ENCODE peak calls at places on chromosomes 13 and 19, in four cellular contexts. K is DND-41, X is IMR-90, F is tibial artery. L is an unnamed sample.
A peak's percentile ranks its signal among the peaks of the same experiment; 100 is the strongest.

GRCh38 chr19:18292460-18292809 is 11.0 kb upstream of the JUND start:
- DNase-seq in K (no peak), X (no peak), F (no peak), L (no peak)

GRCh38 chr13:104389722-104390121 is 1323.5 kb upstream of the SLC10A2 start:
- DNase-seq in X (no peak), K (no peak), F (no peak), L (peak; percentile 5)

GRCh38 chr13:75129331-75129730 is 352.6 kb downstream of the TBC1D4 start:
- DNase-seq in K (no peak), F (no peak), X (no peak), L (no peak)

GRCh38 chr13:41905600-41906254 is 55.2 kb downstream of the VWA8 start:
- DNase-seq in K (no peak), X (peak; percentile 48), F (no peak), L (no peak)

GRCh38 chr13:33279898-33280549 is 5.5 kb downstream of the STARD13 start:
- DNase-seq in X (peak; percentile 71), F (no peak), K (no peak), L (peak; percentile 23)

GRCh38 chr19:52613299-52613906 is 24.8 kb downstream of the ZNF83 start:
- DNase-seq in X (no peak), K (no peak), F (no peak), L (no peak)

GRCh38 chr19:58330458-58330857 is 3.7 kb downstream of the ZSCAN22 start:
- DNase-seq in X (peak; percentile 76), F (no peak), K (no peak), L (peak; percentile 25)

GRCh38 chr19:3362217-3362907 is 4.0 kb upstream of the NFIC start:
- DNase-seq in F (no peak), X (no peak), K (no peak), L (no peak)

GRCh38 chr19:51034704-51035103 is at the start of gene KLK12:
- DNase-seq in F (no peak), X (no peak), K (no peak), L (no peak)

GRCh38 chr13:29993716-29994488 is 143.5 kb upstream of the UBL3 start:
- DNase-seq in X (peak; percentile 90), F (no peak), K (no peak), L (no peak)

GRCh38 chr19:44557933-44558332 is 28.5 kb upstream of the CEACAM20 start:
- DNase-seq in F (no peak), X (no peak), K (no peak), L (no peak)

GRCh38 chr13:43185206-43185605 is 161.8 kb downstream of the DNAJC15 start:
- DNase-seq in F (no peak), X (no peak), K (no peak), L (peak; percentile 41)

GRCh38 chr13:102774596-102775375 is 1.2 kb upstream of the TEX30 start:
- DNase-seq in F (no peak), X (no peak), K (peak; percentile 19), L (peak; percentile 34)

GRCh38 chr13:27264181-27264580 is 6.4 kb upstream of the RASL11A start:
- DNase-seq in F (no peak), X (peak; percentile 89), K (no peak), L (peak; percentile 92)

GRCh38 chr13:76512676-76513277 is 373.4 kb downstream of the KCTD12 start:
- DNase-seq in K (no peak), F (no peak), X (peak; percentile 97), L (peak; percentile 74)

GRCh38 chr13:50668044-50668443 is 175.4 kb downstream of the DLEU7 start:
- DNase-seq in F (no peak), K (no peak), X (no peak), L (no peak)

GRCh38 chr19:7386308-7386707 is 37.6 kb downstream of the ARHGEF18 start:
- DNase-seq in F (no peak), K (no peak), X (no peak), L (no peak)

GRCh38 chr13:51000058-51000457 is 90.5 kb downstream of the RNASEH2B start:
- DNase-seq in X (no peak), K (no peak), F (no peak), L (no peak)

GRCh38 chr13:36820222-36820621 is 1.2 kb downstream of the RFXAP start:
- DNase-seq in X (no peak), K (no peak), F (no peak), L (no peak)

GRCh38 chr19:51702103-51702753 is 9.1 kb downstream of the SPACA6 start:
- DNase-seq in F (peak; percentile 90), X (peak; percentile 24), K (no peak), L (no peak)

DNA sequence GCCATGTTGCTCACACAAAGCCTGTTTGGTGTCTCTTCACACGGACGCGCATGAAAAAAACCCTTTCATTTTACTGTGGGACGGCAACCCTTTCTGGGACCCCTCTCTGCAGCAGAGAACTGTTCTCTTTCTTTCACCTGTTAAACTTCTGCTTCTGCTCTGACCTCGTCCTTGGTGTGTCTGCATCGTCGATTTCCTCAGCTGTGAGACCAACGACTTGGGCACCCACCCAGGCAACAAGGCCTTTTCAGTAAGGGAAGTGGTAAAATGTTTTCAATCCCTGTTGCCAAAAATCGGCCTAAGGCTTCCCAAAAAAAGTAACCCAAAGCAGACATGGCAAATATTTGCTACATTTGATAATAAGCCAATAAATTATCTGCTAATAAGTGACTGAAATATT is 515.3 kb downstream of the IRS2 start:
- DNase-seq in X (no peak), F (no peak), K (no peak), L (no peak)
- H3K27ac ChIP-seq in X (no peak overlapping the region), F (no peak overlapping the region), K (no peak overlapping the region), L (peak overlapping the region; percentile 84)

DNA sequence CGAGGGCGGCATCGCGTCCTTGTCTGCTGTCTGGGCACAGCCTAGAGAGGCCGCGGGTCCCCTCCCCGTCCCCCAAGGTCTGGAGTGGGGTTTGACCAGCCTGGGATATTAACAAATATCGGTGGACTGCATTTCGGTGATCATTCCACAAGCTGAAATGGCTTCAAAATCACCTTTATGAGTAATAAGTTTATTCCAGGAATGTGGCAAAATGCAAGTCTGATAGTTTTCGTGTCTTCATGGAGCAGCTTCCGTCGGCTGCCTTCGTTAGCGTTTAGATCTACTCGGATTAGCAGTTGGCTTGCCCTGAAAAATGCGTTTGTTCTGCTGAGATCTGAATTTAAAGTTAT is 1.1 kb upstream of the GJA3 start:
- DNase-seq in X (no peak), F (no peak), K (no peak), L (no peak)
- H3K27ac ChIP-seq in X (no peak overlapping the region), F (no peak overlapping the region), K (no peak overlapping the region), L (no peak overlapping the region)

GRCh38 chr13:52085416-52085815 is 43.5 kb downstream of the NEK5 start:
- DNase-seq in X (peak; percentile 86), K (no peak), F (no peak), L (peak; percentile 45)

GRCh38 chr13:52084971-52085370 is 43.9 kb downstream of the NEK5 start:
- DNase-seq in F (no peak), K (no peak), X (no peak), L (no peak)
- H3K27ac ChIP-seq in F (no peak overlapping the region), K (no peak overlapping the region), X (no peak overlapping the region), L (no peak overlapping the region)

GRCh38 chr19:47405197-47405550 is 14.2 kb downstream of the MEIS3 start:
- DNase-seq in K (no peak), X (no peak), F (no peak), L (no peak)

GRCh38 chr19:47398707-47399106 is 20.6 kb downstream of the MEIS3 start:
- DNase-seq in F (no peak), K (no peak), X (no peak), L (no peak)

GRCh38 chr19:47402504-47402903 is 16.8 kb downstream of the MEIS3 start:
- DNase-seq in F (no peak), X (no peak), K (no peak), L (no peak)

GRCh38 chr19:47404334-47405196 is 14.8 kb downstream of the MEIS3 start:
- DNase-seq in F (no peak), X (no peak), K (no peak), L (no peak)

GRCh38 chr19:47399198-47399597 is 20.1 kb downstream of the MEIS3 start:
- DNase-seq in F (no peak), X (no peak), K (no peak), L (no peak)
- H3K27ac ChIP-seq in F (no peak overlapping the region), X (no peak overlapping the region), K (no peak overlapping the region), L (no peak overlapping the region)

DNA sequence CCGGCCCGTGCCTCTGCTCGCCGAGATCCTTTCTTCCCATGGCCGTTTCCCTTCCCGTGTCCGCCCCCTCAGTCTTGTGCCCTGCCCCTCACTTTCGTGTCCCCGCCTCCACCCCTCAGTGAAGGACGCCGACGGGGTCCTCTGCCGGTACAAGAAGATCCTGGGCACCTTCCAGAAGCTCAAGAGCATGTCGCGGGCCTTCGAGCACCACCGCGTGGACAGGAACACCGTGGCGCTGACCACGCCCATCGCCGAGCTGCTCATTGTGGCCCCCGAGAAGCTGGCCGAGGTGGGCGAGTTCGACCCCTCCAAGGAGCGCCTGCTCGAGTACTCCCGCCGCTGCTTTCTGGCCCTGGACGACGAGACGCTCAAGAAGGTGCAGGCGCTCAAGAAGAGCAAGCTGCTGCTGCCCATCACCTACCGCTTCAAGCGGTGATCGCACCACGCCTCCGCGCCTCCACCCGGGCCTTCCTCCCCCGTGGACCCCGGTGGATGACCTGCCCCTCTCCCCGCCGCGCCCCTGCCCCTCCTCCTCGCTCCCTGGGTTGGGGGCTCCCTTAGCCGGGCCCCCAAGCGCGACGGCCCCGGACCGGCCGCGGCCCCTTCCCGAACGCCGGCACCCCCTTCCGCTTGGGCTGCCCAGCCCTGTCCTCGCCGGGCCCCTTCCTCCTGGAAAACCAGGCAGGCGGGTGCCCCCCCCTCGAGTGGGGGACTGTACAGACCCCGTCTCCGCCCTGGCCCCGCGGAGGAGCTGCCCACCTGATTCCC is 2.3 kb upstream of the U2AF2 start:
- DNase-seq in K (no peak), F (no peak), X (no peak), L (no peak)
- H3K27ac ChIP-seq in K (no peak overlapping the region), F (peak overlapping the region; percentile 93), X (no peak overlapping the region), L (no peak overlapping the region)

DNA sequence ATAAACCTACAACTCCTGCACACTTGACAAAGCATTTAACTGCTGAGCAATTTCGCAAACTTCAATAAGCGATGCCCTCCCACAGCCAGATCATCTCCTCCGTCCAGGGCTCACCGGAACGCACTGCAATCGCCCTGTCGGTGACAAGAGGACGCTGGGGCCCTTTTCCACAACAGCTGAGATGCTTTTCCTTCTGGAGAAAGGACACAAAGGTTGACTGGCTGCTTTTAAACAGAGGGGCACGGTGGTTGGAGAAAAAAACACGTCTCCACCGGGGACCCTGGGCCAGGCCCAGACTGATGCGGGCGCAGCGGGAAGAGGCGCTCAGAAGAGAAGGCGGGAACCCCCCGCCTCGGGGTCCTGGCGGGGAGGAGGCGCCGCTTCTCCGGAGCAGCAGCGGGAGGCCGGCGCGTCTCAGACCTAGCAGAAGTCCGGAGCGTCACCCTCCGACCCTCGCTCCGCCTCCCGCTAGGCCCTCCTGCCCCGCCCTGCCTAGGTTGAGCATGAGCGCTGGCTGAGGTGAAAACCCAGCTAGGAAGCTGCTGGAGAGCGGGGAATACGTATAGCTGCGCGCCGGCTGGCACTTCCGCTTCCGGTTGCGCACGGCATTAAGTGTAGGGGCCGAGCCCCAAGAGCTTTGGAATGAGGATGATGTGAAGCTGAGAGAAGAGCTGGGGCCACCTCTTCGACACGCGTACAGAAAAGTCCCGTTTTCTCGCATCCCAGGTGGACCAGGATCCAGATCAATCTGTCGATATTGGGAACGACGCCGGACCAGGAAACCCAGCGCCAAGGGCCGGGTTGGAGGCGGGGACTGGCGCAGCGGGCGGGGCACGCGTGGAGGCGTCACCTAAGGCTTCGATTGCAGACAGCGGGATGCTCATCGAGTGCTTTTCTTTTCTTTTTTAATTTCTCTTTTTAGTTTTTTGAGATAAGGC is at the start of gene ZNF846:
- DNase-seq in F (peak; percentile 95), K (peak; percentile 95), X (peak; percentile 96), L (peak; percentile 96)
- H3K27ac ChIP-seq in F (peak within 1 kb of the TSS; percentile 93), K (peak within 1 kb of the TSS; percentile 100), X (peak within 1 kb of the TSS; percentile 94), L (peak within 1 kb of the TSS; percentile 58)

L was measured in SJCRH30.